ENCODE peak calls at places on chromosomes 16 and 17, in four cellular contexts. One of them, this sample, is unnamed.

GRCh38 chr17:5800646-5801045 is 216.3 kb upstream of the NLRP1 start:
- DNase-seq in hypothalamus: no peak
- DNase-seq in Calu3: no peak
- DNase-seq in astrocyte of the spinal cord: no peak
- DNase-seq in this sample: no peak

GRCh38 chr16:3216263-3216640 is 18.7 kb downstream of the ZNF200 start:
- DNase-seq in hypothalamus: no peak
- DNase-seq in Calu3: no peak
- DNase-seq in astrocyte of the spinal cord: no peak
- DNase-seq in this sample: no peak

GRCh38 chr17:81513669-81514484 is 1.3 kb upstream of the ACTG1 start:
- DNase-seq in hypothalamus: no peak
- DNase-seq in Calu3: peak; percentile 77
- DNase-seq in astrocyte of the spinal cord: peak; percentile 78
- DNase-seq in this sample: peak; percentile 58

GRCh38 chr17:2468270-2468669 is 43.4 kb downstream of the METTL16 start:
- DNase-seq in hypothalamus: no peak
- DNase-seq in Calu3: no peak
- DNase-seq in astrocyte of the spinal cord: peak; percentile 95
- DNase-seq in this sample: no peak

GRCh38 chr17:33968350-33969044 is 286.6 kb upstream of the CCL2 start:
- DNase-seq in hypothalamus: no peak
- DNase-seq in Calu3: no peak
- DNase-seq in astrocyte of the spinal cord: no peak
- DNase-seq in this sample: peak; percentile 50

GRCh38 chr17:77719806-77720205 is 238.7 kb upstream of the TNRC6C start:
- DNase-seq in hypothalamus: no peak
- DNase-seq in Calu3: no peak
- DNase-seq in astrocyte of the spinal cord: no peak
- DNase-seq in this sample: no peak

GRCh38 chr16:29972500-29972899 is 1.2 kb upstream of the TAOK2 start:
- DNase-seq in hypothalamus: no peak
- DNase-seq in Calu3: no peak
- DNase-seq in astrocyte of the spinal cord: no peak
- DNase-seq in this sample: no peak

GRCh38 chr17:64008830-64009229 is 10.7 kb downstream of the PRR29 start:
- DNase-seq in hypothalamus: no peak
- DNase-seq in Calu3: no peak
- DNase-seq in astrocyte of the spinal cord: no peak
- DNase-seq in this sample: no peak

GRCh38 chr17:8091033-8091687 is 3.6 kb upstream of the ALOX12B start:
- DNase-seq in hypothalamus: no peak
- DNase-seq in Calu3: no peak
- DNase-seq in astrocyte of the spinal cord: no peak
- DNase-seq in this sample: no peak

GRCh38 chr17:82436601-82437324 is 13.8 kb downstream of the CYBC1 start:
- DNase-seq in hypothalamus: no peak
- DNase-seq in Calu3: no peak
- DNase-seq in astrocyte of the spinal cord: no peak
- DNase-seq in this sample: no peak

GRCh38 chr16:13435415-13435814 is 484.5 kb upstream of the ERCC4 start:
- DNase-seq in hypothalamus: no peak
- DNase-seq in Calu3: no peak
- DNase-seq in astrocyte of the spinal cord: no peak
- DNase-seq in this sample: no peak

GRCh38 chr16:12796498-12796897 is 7.2 kb downstream of the CPPED1 start:
- DNase-seq in hypothalamus: no peak
- DNase-seq in Calu3: no peak
- DNase-seq in astrocyte of the spinal cord: no peak
- DNase-seq in this sample: no peak

GRCh38 chr17:45792995-45793755 is 9.1 kb downstream of the CRHR1 start:
- DNase-seq in hypothalamus: no peak
- DNase-seq in Calu3: peak; percentile 28
- DNase-seq in astrocyte of the spinal cord: no peak
- DNase-seq in this sample: no peak